ENCODE peak calls at places on chromosome 20, in five cellular contexts. One of them, this sample, is unnamed.
A peak's percentile ranks its signal among the peaks of the same experiment; 100 is the strongest.

GRCh38 chr20:54221996-54222890 is 14.4 kb downstream of the PFDN4 start:
- DNase-seq in epithelial cell of prostate: no peak
- DNase-seq in Calu3: no peak
- DNase-seq in NCI-H2171: no peak
- DNase-seq in SW480: no peak
- DNase-seq in this sample: no peak

GRCh38 chr20:22502731-22503191 is 81.6 kb downstream of the FOXA2 start:
- DNase-seq in SW480: peak; percentile 54
- DNase-seq in Calu3: no peak
- DNase-seq in epithelial cell of prostate: no peak
- DNase-seq in NCI-H2171: no peak
- DNase-seq in this sample: peak; percentile 53

GRCh38 chr20:58595167-58595566 is 55.9 kb upstream of the STX16 start:
- DNase-seq in Calu3: no peak
- DNase-seq in SW480: no peak
- DNase-seq in NCI-H2171: no peak
- DNase-seq in epithelial cell of prostate: no peak
- DNase-seq in this sample: no peak

GRCh38 chr20:22248052-22248667 is 336.2 kb downstream of the FOXA2 start:
- DNase-seq in epithelial cell of prostate: no peak
- DNase-seq in NCI-H2171: no peak
- DNase-seq in SW480: peak; percentile 35
- DNase-seq in Calu3: no peak
- DNase-seq in this sample: peak; percentile 48

GRCh38 chr20:61631770-61632169 is 379.7 kb downstream of the CDH4 start:
- DNase-seq in SW480: peak; percentile 32
- DNase-seq in NCI-H2171: no peak
- DNase-seq in Calu3: no peak
- DNase-seq in epithelial cell of prostate: no peak
- DNase-seq in this sample: no peak

GRCh38 chr20:44054118-44054517 is 132.9 kb downstream of the JPH2 start:
- DNase-seq in epithelial cell of prostate: no peak
- DNase-seq in NCI-H2171: no peak
- DNase-seq in Calu3: no peak
- DNase-seq in SW480: no peak
- DNase-seq in this sample: no peak

GRCh38 chr20:1301031-1301529 is 27.9 kb downstream of the SDCBP2 start:
- DNase-seq in SW480: peak; percentile 14
- DNase-seq in epithelial cell of prostate: peak; percentile 45
- DNase-seq in NCI-H2171: no peak
- DNase-seq in Calu3: peak; percentile 38
- DNase-seq in this sample: peak; percentile 27

GRCh38 chr20:10314198-10314597 is 95.6 kb downstream of the SNAP25 start:
- DNase-seq in Calu3: no peak
- DNase-seq in NCI-H2171: no peak
- DNase-seq in epithelial cell of prostate: no peak
- DNase-seq in SW480: no peak
- DNase-seq in this sample: no peak

GRCh38 chr20:13552061-13552460 is 86.7 kb downstream of the TASP1 start:
- DNase-seq in NCI-H2171: no peak
- DNase-seq in SW480: no peak
- DNase-seq in epithelial cell of prostate: no peak
- DNase-seq in Calu3: no peak
- DNase-seq in this sample: no peak

GRCh38 chr20:44295995-44296394 is 15.0 kb downstream of the FITM2 start:
- DNase-seq in SW480: no peak
- DNase-seq in epithelial cell of prostate: no peak
- DNase-seq in NCI-H2171: peak; percentile 50
- DNase-seq in Calu3: no peak
- DNase-seq in this sample: no peak

GRCh38 chr20:45377191-45377775 is 842 bp downstream of the TP53TG5 start:
- DNase-seq in SW480: no peak
- DNase-seq in epithelial cell of prostate: no peak
- DNase-seq in Calu3: no peak
- DNase-seq in NCI-H2171: no peak
- DNase-seq in this sample: no peak

GRCh38 chr20:53660078-53660909 is 66.7 kb upstream of the ZNF217 start:
- DNase-seq in NCI-H2171: no peak
- DNase-seq in SW480: no peak
- DNase-seq in Calu3: no peak
- DNase-seq in epithelial cell of prostate: no peak
- DNase-seq in this sample: no peak

GRCh38 chr20:20694591-20694990 is 17.9 kb downstream of the RALGAPA2 start:
- DNase-seq in Calu3: no peak
- DNase-seq in NCI-H2171: no peak
- DNase-seq in epithelial cell of prostate: no peak
- DNase-seq in SW480: no peak
- DNase-seq in this sample: no peak

GRCh38 chr20:363319-364078 is 16.6 kb downstream of the NRSN2 start:
- DNase-seq in SW480: peak; percentile 92
- DNase-seq in Calu3: peak; percentile 40
- DNase-seq in epithelial cell of prostate: no peak
- DNase-seq in NCI-H2171: no peak
- DNase-seq in this sample: peak; percentile 66

GRCh38 chr20:11403711-11404110 is 514.0 kb upstream of the BTBD3 start:
- DNase-seq in SW480: no peak
- DNase-seq in NCI-H2171: no peak
- DNase-seq in Calu3: no peak
- DNase-seq in epithelial cell of prostate: no peak
- DNase-seq in this sample: no peak

GRCh38 chr20:36043892-36044515 is 75.6 kb downstream of the CNBD2 start:
- DNase-seq in SW480: no peak
- DNase-seq in Calu3: no peak
- DNase-seq in NCI-H2171: no peak
- DNase-seq in epithelial cell of prostate: no peak
- DNase-seq in this sample: no peak

GRCh38 chr20:63224272-63225081 is 8.5 kb upstream of the YTHDF1 start:
- DNase-seq in epithelial cell of prostate: no peak
- DNase-seq in Calu3: peak; percentile 82
- DNase-seq in NCI-H2171: no peak
- DNase-seq in SW480: peak; percentile 78
- DNase-seq in this sample: peak; percentile 93

GRCh38 chr20:6311841-6312655 is 189.2 kb upstream of the FERMT1 start:
- DNase-seq in NCI-H2171: no peak
- DNase-seq in Calu3: no peak
- DNase-seq in epithelial cell of prostate: peak; percentile 79
- DNase-seq in SW480: no peak
- DNase-seq in this sample: no peak

GRCh38 chr20:21099653-21100589 is 6.2 kb downstream of the LINC00237 start:
- DNase-seq in SW480: peak; percentile 87
- DNase-seq in NCI-H2171: peak; percentile 16
- DNase-seq in Calu3: peak; percentile 6
- DNase-seq in epithelial cell of prostate: no peak
- DNase-seq in this sample: peak; percentile 36

GRCh38 chr20:24604966-24605365 is 135.5 kb downstream of the SYNDIG1 start:
- DNase-seq in NCI-H2171: no peak
- DNase-seq in Calu3: no peak
- DNase-seq in epithelial cell of prostate: no peak
- DNase-seq in SW480: no peak
- DNase-seq in this sample: no peak

GRCh38 chr20:31691646-31692275 is 30.9 kb downstream of the BCL2L1 start:
- DNase-seq in SW480: no peak
- DNase-seq in NCI-H2171: peak; percentile 49
- DNase-seq in Calu3: no peak
- DNase-seq in epithelial cell of prostate: no peak
- DNase-seq in this sample: no peak

GRCh38 chr20:25165128-25165527 is 30.4 kb upstream of the ENTPD6 start:
- DNase-seq in epithelial cell of prostate: no peak
- DNase-seq in NCI-H2171: no peak
- DNase-seq in Calu3: no peak
- DNase-seq in SW480: no peak
- DNase-seq in this sample: no peak

GRCh38 chr20:2102585-2103453 is 1.2 kb downstream of the STK35 start:
- DNase-seq in Calu3: peak; percentile 74
- DNase-seq in NCI-H2171: peak; percentile 94
- DNase-seq in SW480: peak; percentile 89
- DNase-seq in epithelial cell of prostate: peak; percentile 70
- DNase-seq in this sample: peak; percentile 69

GRCh38 chr20:47574616-47575401 is 73.1 kb downstream of the NCOA3 start:
- DNase-seq in epithelial cell of prostate: no peak
- DNase-seq in Calu3: peak; percentile 32
- DNase-seq in NCI-H2171: no peak
- DNase-seq in SW480: peak; percentile 62
- DNase-seq in this sample: peak; percentile 60

GRCh38 chr20:32512047-32512385 is 73.1 kb downstream of the NOL4L start:
- DNase-seq in epithelial cell of prostate: no peak
- DNase-seq in SW480: no peak
- DNase-seq in Calu3: no peak
- DNase-seq in NCI-H2171: no peak
- DNase-seq in this sample: no peak

GRCh38 chr20:20412750-20413149 is 44.8 kb downstream of the INSM1 start:
- DNase-seq in SW480: no peak
- DNase-seq in Calu3: no peak
- DNase-seq in NCI-H2171: no peak
- DNase-seq in epithelial cell of prostate: no peak
- DNase-seq in this sample: no peak

GRCh38 chr20:58765795-58766194 is 73.2 kb downstream of the NPEPL1 start:
- DNase-seq in epithelial cell of prostate: no peak
- DNase-seq in Calu3: no peak
- DNase-seq in SW480: no peak
- DNase-seq in NCI-H2171: peak; percentile 12
- DNase-seq in this sample: no peak

GRCh38 chr20:44419131-44419844 is 56.4 kb upstream of the TTPAL start:
- DNase-seq in SW480: no peak
- DNase-seq in epithelial cell of prostate: no peak
- DNase-seq in NCI-H2171: no peak
- DNase-seq in Calu3: no peak
- DNase-seq in this sample: no peak

GRCh38 chr20:35235881-35236280 is 9.4 kb downstream of the MMP24 start:
- DNase-seq in epithelial cell of prostate: no peak
- DNase-seq in SW480: no peak
- DNase-seq in Calu3: no peak
- DNase-seq in NCI-H2171: no peak
- DNase-seq in this sample: no peak

GRCh38 chr20:58907481-58908137 is 55.1 kb downstream of the GNAS start:
- DNase-seq in NCI-H2171: peak; percentile 87
- DNase-seq in epithelial cell of prostate: peak; percentile 51
- DNase-seq in SW480: peak; percentile 52
- DNase-seq in Calu3: peak; percentile 58
- DNase-seq in this sample: peak; percentile 93

GRCh38 chr20:25048519-25048952 is 9.4 kb downstream of the ACSS1 start:
- DNase-seq in epithelial cell of prostate: no peak
- DNase-seq in SW480: no peak
- DNase-seq in NCI-H2171: no peak
- DNase-seq in Calu3: no peak
- DNase-seq in this sample: no peak

This sample was measured in HT-29.